ENCODE peak calls at places on chromosomes 2 and 18, in ten cellular contexts. F is astrocyte of the spinal cord; X is cardiac muscle cell; I is right lobe of liver; V is brain microvascular endothelial cell; K is A549; N is epithelial cell of esophagus; H is body of pancreas; G is colonic mucosa; O is CD8-positive, alpha-beta T cell. B is an unnamed sample.

GRCh38 chr18:52992041-52992440 is 652.0 kb downstream of the DCC start:
- DNase-seq in F (no peak), X (peak), I (no peak), V (no peak), K (no peak), N (peak), H (no peak), G (no peak), O (no peak), B (no peak)

GRCh38 chr2:86631846-86632485 is 8.3 kb upstream of the RNF103 start:
- DNase-seq in F (no peak), X (no peak), I (no peak), V (no peak), K (no peak), N (peak), H (no peak), G (no peak), O (no peak), B (no peak)

GRCh38 chr2:241724259-241724974 is 10.0 kb upstream of the D2HGDH start:
- DNase-seq in F (no peak), X (no peak), I (no peak), V (no peak), K (no peak), N (no peak), H (no peak), G (no peak), O (peak), B (no peak)

GRCh38 chr2:213188971-213189899 is 37.8 kb upstream of the IKZF2 start:
- DNase-seq in F (peak), X (peak), I (no peak), V (peak), K (no peak), N (peak), H (no peak), G (no peak), O (no peak), B (no peak)

GRCh38 chr18:11849845-11850747 is 1.1 kb upstream of the CHMP1B start:
- DNase-seq in F (peak), X (peak), I (peak), V (peak), K (peak), N (peak), H (peak), G (peak), O (peak), B (peak)

GRCh38 chr18:2963048-2963447 is 49.9 kb downstream of the LPIN2 start:
- DNase-seq in F (no peak), X (no peak), I (no peak), V (no peak), K (no peak), N (no peak), H (no peak), G (no peak), O (peak), B (no peak)

GRCh38 chr2:218832520-218832919 is 917 bp upstream of the PRKAG3 start:
- DNase-seq in F (no peak), X (no peak), I (no peak), V (no peak), K (peak), N (peak), H (no peak), G (no peak), O (no peak), B (no peak)

GRCh38 chr2:57981369-57981768 is 65.2 kb upstream of the VRK2 start:
- DNase-seq in F (peak), X (no peak), I (no peak), V (peak), K (peak), N (peak), H (no peak), G (no peak), O (no peak), B (peak)

GRCh38 chr18:30889582-30890301 is 152.8 kb downstream of the DSC3 start:
- DNase-seq in F (peak), X (peak), I (no peak), V (peak), K (no peak), N (peak), H (no peak), G (no peak), O (no peak), B (no peak)

GRCh38 chr18:55403555-55403954 is 184.4 kb downstream of the TCF4 start:
- DNase-seq in F (no peak), X (no peak), I (no peak), V (no peak), K (no peak), N (no peak), H (no peak), G (no peak), O (no peak), B (no peak)

GRCh38 chr2:77608510-77608909 is 86.3 kb upstream of the LRRTM4 start:
- DNase-seq in F (no peak), X (no peak), I (no peak), V (no peak), K (no peak), N (no peak), H (no peak), G (no peak), O (no peak), B (no peak)

GRCh38 chr2:45650851-45651414 is 542 bp upstream of the PRKCE start:
- DNase-seq in F (peak), X (peak), I (peak), V (peak), K (peak), N (peak), H (peak), G (peak), O (peak), B (peak)

GRCh38 chr2:108878276-108878675 is 91.7 kb downstream of the CCDC138 start:
- DNase-seq in F (no peak), X (no peak), I (no peak), V (no peak), K (no peak), N (no peak), H (no peak), G (no peak), O (no peak), B (no peak)

GRCh38 chr2:240916571-240917008 is 10.5 kb downstream of the CROCC2 start:
- DNase-seq in F (peak), X (peak), I (peak), V (peak), K (peak), N (peak), H (no peak), G (no peak), O (no peak), B (peak)

GRCh38 chr2:152171733-152172132 is 3.8 kb downstream of the STAM2 start:
- DNase-seq in F (no peak), X (no peak), I (no peak), V (no peak), K (no peak), N (peak), H (peak), G (peak), O (no peak), B (no peak)

GRCh38 chr2:60515751-60516226 is 37.7 kb downstream of the BCL11A start:
- DNase-seq in F (peak), X (no peak), I (no peak), V (peak), K (no peak), N (peak), H (no peak), G (no peak), O (no peak), B (peak)

GRCh38 chr18:65725421-65726050 is 25.3 kb upstream of the CDH7 start:
- DNase-seq in F (no peak), X (peak), I (no peak), V (no peak), K (no peak), N (peak), H (peak), G (peak), O (no peak), B (no peak)

GRCh38 chr18:75377975-75378673 is 49.4 kb downstream of the SMIM21 start:
- DNase-seq in F (no peak), X (no peak), I (no peak), V (no peak), K (no peak), N (no peak), H (no peak), G (no peak), O (no peak), B (no peak)

GRCh38 chr2:240412975-240413812 is 22.3 kb upstream of the GPC1 start:
- DNase-seq in F (no peak), X (no peak), I (peak), V (no peak), K (no peak), N (no peak), H (no peak), G (no peak), O (no peak), B (no peak)

GRCh38 chr2:100713106-100713505 is 106.8 kb upstream of the NPAS2 start:
- DNase-seq in F (no peak), X (no peak), I (no peak), V (no peak), K (no peak), N (no peak), H (no peak), G (no peak), O (no peak), B (no peak)

GRCh38 chr2:113962692-113963480 is 73.0 kb downstream of the ACTR3 start:
- DNase-seq in F (peak), X (no peak), I (no peak), V (peak), K (no peak), N (peak), H (no peak), G (no peak), O (no peak), B (peak)

GRCh38 chr2:130785466-130786055 is 30.2 kb downstream of the AMER3 start:
- DNase-seq in F (no peak), X (no peak), I (no peak), V (no peak), K (no peak), N (no peak), H (peak), G (no peak), O (no peak), B (no peak)

GRCh38 chr2:196336715-196337617 is 165.6 kb upstream of the STK17B start:
- DNase-seq in F (peak), X (peak), I (no peak), V (no peak), K (peak), N (peak), H (no peak), G (no peak), O (no peak), B (no peak)

GRCh38 chr2:26691140-26691539 is 1.4 kb upstream of the KCNK3 start:
- DNase-seq in F (no peak), X (no peak), I (no peak), V (no peak), K (no peak), N (no peak), H (no peak), G (no peak), O (no peak), B (no peak)

GRCh38 chr2:109143214-109144187 is 14.5 kb downstream of the SH3RF3 start:
- DNase-seq in F (no peak), X (no peak), I (no peak), V (no peak), K (no peak), N (no peak), H (no peak), G (no peak), O (peak), B (no peak)

GRCh38 chr2:155026646-155027045 is 328.2 kb downstream of the KCNJ3 start:
- DNase-seq in F (no peak), X (no peak), I (no peak), V (no peak), K (no peak), N (no peak), H (no peak), G (no peak), O (no peak), B (no peak)

GRCh38 chr18:38930881-38931753 is 1365.5 kb upstream of the CELF4 start:
- DNase-seq in F (no peak), X (no peak), I (no peak), V (no peak), K (no peak), N (no peak), H (no peak), G (no peak), O (no peak), B (no peak)

GRCh38 chr2:204152616-204153015 is 216.1 kb downstream of the ICOS start:
- DNase-seq in F (peak), X (no peak), I (no peak), V (no peak), K (no peak), N (no peak), H (no peak), G (no peak), O (no peak), B (no peak)

GRCh38 chr2:88355486-88355885 is 97.0 kb downstream of the FOXI3 start:
- DNase-seq in F (no peak), X (no peak), I (no peak), V (no peak), K (no peak), N (no peak), H (no peak), G (no peak), O (no peak), B (no peak)

GRCh38 chr2:72141032-72141645 is 6.5 kb downstream of the CYP26B1 start:
- DNase-seq in F (no peak), X (no peak), I (peak), V (no peak), K (no peak), N (no peak), H (peak), G (peak), O (no peak), B (no peak)

GRCh38 chr2:121031568-121032340 is 253.2 kb downstream of the TFCP2L1 start:
- DNase-seq in F (no peak), X (no peak), I (no peak), V (no peak), K (no peak), N (no peak), H (no peak), G (no peak), O (no peak), B (no peak)

GRCh38 chr18:5498452-5498851 is 45.3 kb downstream of the EPB41L3 start:
- DNase-seq in F (no peak), X (no peak), I (no peak), V (no peak), K (no peak), N (no peak), H (no peak), G (no peak), O (no peak), B (no peak)

GRCh38 chr2:127220102-127220806 is at the start of gene CYP27C1:
- DNase-seq in F (peak), X (peak), I (no peak), V (no peak), K (peak), N (no peak), H (no peak), G (no peak), O (no peak), B (no peak)

GRCh38 chr2:102975996-102976636 is 214.3 kb downstream of the TMEM182 start:
- DNase-seq in F (peak), X (peak), I (no peak), V (no peak), K (peak), N (peak), H (no peak), G (peak), O (no peak), B (no peak)

GRCh38 chr2:30566675-30567074 is 119.6 kb downstream of the LCLAT1 start:
- DNase-seq in F (no peak), X (no peak), I (no peak), V (no peak), K (no peak), N (no peak), H (no peak), G (no peak), O (no peak), B (no peak)

GRCh38 chr2:233381013-233381995 is 27.0 kb downstream of the DGKD start:
- DNase-seq in F (no peak), X (no peak), I (no peak), V (no peak), K (no peak), N (peak), H (no peak), G (no peak), O (peak), B (no peak)

GRCh38 chr2:233385489-233386044 is 31.3 kb downstream of the DGKD start:
- DNase-seq in F (peak), X (peak), I (no peak), V (no peak), K (no peak), N (no peak), H (no peak), G (no peak), O (peak), B (no peak)

GRCh38 chr2:233386382-233387041 is 32.2 kb downstream of the DGKD start:
- DNase-seq in F (peak), X (no peak), I (no peak), V (peak), K (peak), N (peak), H (no peak), G (no peak), O (no peak), B (no peak)

GRCh38 chr2:233384811-233385488 is 30.7 kb downstream of the DGKD start:
- DNase-seq in F (no peak), X (no peak), I (no peak), V (no peak), K (no peak), N (peak), H (no peak), G (no peak), O (no peak), B (no peak)

GRCh38 chr2:233384017-233384416 is 29.7 kb downstream of the DGKD start:
- DNase-seq in F (no peak), X (no peak), I (no peak), V (no peak), K (no peak), N (no peak), H (no peak), G (no peak), O (no peak), B (no peak)
- TF ChIP-seq CTCF in F (no peak), X (no peak), I (no peak), V (peak), K (no peak), N (no peak), H (no peak), G (no peak), O (no peak), B (no peak)

GRCh38 chr2:189534854-189535253 is 45.7 kb downstream of the SLC40A1 start:
- DNase-seq in F (peak), X (no peak), I (no peak), V (peak), K (peak), N (peak), H (no peak), G (no peak), O (no peak), B (peak)
- H3K4me3 ChIP-seq in F (no peak), X (no peak), I (no peak), V (no peak), K (peak), N (no peak), H (no peak), G (no peak), O (no peak), B (no peak)

DNA sequence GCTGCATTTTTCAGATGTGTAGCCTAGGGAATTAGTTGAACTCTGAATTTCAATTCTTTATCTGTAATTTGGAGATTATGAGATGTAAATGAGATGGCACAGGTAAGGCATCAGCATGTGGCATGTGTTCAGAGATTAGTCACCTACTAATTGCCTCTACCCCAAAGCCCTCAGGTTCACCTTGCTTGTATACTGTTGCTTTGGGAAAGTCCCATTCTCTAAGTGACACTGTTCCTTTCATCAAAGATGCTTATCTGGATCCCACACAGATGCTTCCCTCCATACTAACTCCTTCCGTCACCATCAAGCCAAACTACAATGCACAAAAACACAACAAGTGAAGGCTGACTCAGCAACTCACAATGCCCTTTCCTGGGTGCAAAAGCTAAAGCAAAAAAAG is 143.7 kb downstream of the LRATD1 start:
- DNase-seq in F (no peak), X (no peak), I (no peak), V (no peak), K (no peak), N (no peak), H (no peak), G (no peak), O (no peak), B (no peak)
- TF ChIP-seq CTCF in F (no peak), X (no peak), I (no peak), V (no peak), K (no peak), N (no peak), H (no peak), G (no peak), O (no peak), B (no peak)

GRCh38 chr2:230924092-230924469 is 961 bp downstream of the GPR55 start:
- DNase-seq in F (no peak), X (no peak), I (no peak), V (no peak), K (no peak), N (no peak), H (no peak), G (no peak), O (no peak), B (no peak)
- H3K4me3 ChIP-seq in F (no peak), X (no peak), I (no peak), V (no peak), K (no peak), N (no peak), H (no peak), G (no peak), O (peak), B (no peak)

GRCh38 chr2:31577143-31577542 is 3.6 kb downstream of the SRD5A2 start:
- DNase-seq in F (no peak), X (no peak), I (no peak), V (no peak), K (no peak), N (no peak), H (no peak), G (no peak), O (no peak), B (no peak)

GRCh38 chr2:31581124-31581795 is 522 bp upstream of the SRD5A2 start:
- DNase-seq in F (no peak), X (no peak), I (peak), V (no peak), K (no peak), N (no peak), H (no peak), G (no peak), O (no peak), B (no peak)

GRCh38 chr2:31578316-31578715 is 2.4 kb downstream of the SRD5A2 start:
- DNase-seq in F (no peak), X (no peak), I (no peak), V (no peak), K (no peak), N (peak), H (no peak), G (no peak), O (no peak), B (no peak)

GRCh38 chr2:31579996-31580320 is 780 bp downstream of the SRD5A2 start:
- DNase-seq in F (no peak), X (no peak), I (no peak), V (no peak), K (no peak), N (no peak), H (no peak), G (no peak), O (peak), B (no peak)

DNA sequence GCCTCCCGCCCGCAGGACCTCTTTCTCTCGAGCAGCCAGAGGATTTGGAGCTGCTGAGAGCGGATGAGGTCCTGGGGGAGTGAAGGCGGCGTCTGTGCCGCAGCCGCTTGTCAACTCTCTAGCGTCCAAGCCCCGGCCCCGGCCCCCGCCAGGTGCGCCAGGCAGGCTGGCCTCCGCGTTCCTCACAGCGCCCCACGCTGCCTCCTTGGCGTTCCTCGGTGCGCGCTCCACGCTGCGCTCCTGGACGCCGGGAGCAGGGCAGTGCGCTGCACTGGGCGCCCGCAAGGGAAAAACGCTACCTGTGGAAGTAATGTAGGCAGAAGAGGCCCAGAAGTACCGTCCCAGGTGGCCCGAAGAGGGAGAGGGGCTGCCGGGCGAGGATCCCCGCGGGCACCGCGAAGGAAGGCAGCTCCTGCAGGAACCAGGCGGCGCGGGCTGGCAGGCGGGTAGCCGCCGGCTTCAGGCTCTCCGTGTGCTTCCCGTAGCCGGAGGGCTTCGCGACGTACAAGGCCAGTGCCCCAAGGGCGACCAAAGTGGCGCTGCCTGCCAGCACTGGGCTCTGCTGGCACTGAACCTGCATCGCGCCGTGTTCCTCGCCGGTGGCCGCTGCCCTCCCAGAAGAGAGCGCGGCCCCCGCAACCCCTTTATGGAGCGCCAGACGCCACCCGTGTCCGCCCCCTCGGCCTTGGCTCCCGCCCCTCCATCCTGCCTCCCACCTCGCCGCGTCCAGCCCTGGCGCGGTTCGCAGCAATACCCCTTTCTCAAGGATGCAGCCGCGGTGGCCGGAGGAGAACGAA is at the start of gene SRD5A2:
- DNase-seq in F (no peak), X (no peak), I (peak), V (no peak), K (no peak), N (no peak), H (no peak), G (no peak), O (no peak), B (no peak)
- TF ChIP-seq CTCF in F (no peak), X (no peak), I (no peak), V (no peak), K (no peak), N (no peak), H (no peak), G (no peak), O (no peak), B (no peak)